ENCODE peak calls at places on chromosomes 13 and 19, in ten cellular contexts. J, P, H, Y, N, W, L, M, V and Q are unnamed samples. For H3K9me3, the result is how much of the 10 kb centered on the place peaks cover.

GRCh38 chr13:99386495-99386894 is 79.3 kb upstream of the GPR183 start:
- DNase-seq in J (no peak), P (no peak), H (no peak), Y (no peak), N (no peak), W (no peak), L (no peak), M (peak), V (no peak), Q (no peak)

GRCh38 chr13:97914537-97914936 is 38.9 kb upstream of the IPO5 start:
- DNase-seq in J (no peak), P (no peak), H (no peak), Y (no peak), N (no peak), W (no peak), L (peak), M (no peak), V (no peak), Q (no peak)

GRCh38 chr13:54627973-54628372 is 1599.4 kb downstream of the OLFM4 start:
- DNase-seq in J (no peak), P (no peak), H (no peak), Y (no peak), N (no peak), W (no peak), L (no peak), M (no peak), V (no peak), Q (no peak)

GRCh38 chr19:40718774-40719391 is 2.0 kb downstream of the ITPKC start:
- DNase-seq in J (peak), P (peak), H (peak), Y (no peak), N (peak), W (peak), L (peak), M (peak), V (peak), Q (peak)

GRCh38 chr13:104900186-104900817 is 1635.2 kb downstream of the EFNB2 start:
- DNase-seq in J (peak), P (no peak), H (no peak), Y (no peak), N (no peak), W (no peak), L (no peak), M (no peak), V (no peak), Q (no peak)

GRCh38 chr19:13172335-13173128 is 22.3 kb downstream of the IER2 start:
- DNase-seq in J (peak), P (peak), H (peak), Y (no peak), N (peak), W (peak), L (peak), M (peak), V (no peak), Q (peak)

GRCh38 chr13:75299913-75300862 is 181.8 kb downstream of the TBC1D4 start:
- DNase-seq in J (peak), P (no peak), H (no peak), Y (no peak), N (no peak), W (no peak), L (peak), M (no peak), V (no peak), Q (no peak)

GRCh38 chr19:33612928-33613327 is 8.8 kb upstream of the CHST8 start:
- DNase-seq in J (no peak), P (no peak), H (no peak), Y (no peak), N (no peak), W (no peak), L (no peak), M (no peak), V (no peak), Q (no peak)

GRCh38 chr13:96141032-96141431 is 51.1 kb downstream of the HS6ST3 start:
- DNase-seq in J (peak), P (no peak), H (no peak), Y (no peak), N (no peak), W (no peak), L (peak), M (no peak), V (peak), Q (no peak)
- TF ChIP-seq CTCF in J (no peak), P (no peak), H (peak), Y (no peak), N (peak), W (no peak), L (peak), M (no peak), V (peak), Q (no peak)

GRCh38 chr19:1813197-1813836 is 1.2 kb upstream of the ATP8B3 start:
- DNase-seq in J (no peak), P (no peak), H (no peak), Y (no peak), N (no peak), W (peak), L (no peak), M (no peak), V (no peak), Q (no peak)
- H3K9me3 ChIP-seq in J (under half), P (under half), H (under half), Y (under half), N (under half), W (under half), L (under half), M (under half), V (under half), Q (under half)

GRCh38 chr13:30898721-30899188 is 7.3 kb upstream of the MEDAG start:
- DNase-seq in J (peak), P (no peak), H (peak), Y (no peak), N (no peak), W (peak), L (peak), M (no peak), V (no peak), Q (no peak)

GRCh38 chr13:30889196-30889690 is 16.8 kb upstream of the MEDAG start:
- DNase-seq in J (no peak), P (no peak), H (no peak), Y (no peak), N (no peak), W (no peak), L (no peak), M (no peak), V (no peak), Q (no peak)

GRCh38 chr13:30895773-30896172 is 10.3 kb upstream of the MEDAG start:
- DNase-seq in J (peak), P (no peak), H (no peak), Y (no peak), N (no peak), W (peak), L (peak), M (no peak), V (no peak), Q (peak)

GRCh38 chr13:30898070-30898469 is 8.0 kb upstream of the MEDAG start:
- DNase-seq in J (no peak), P (no peak), H (no peak), Y (no peak), N (no peak), W (no peak), L (no peak), M (no peak), V (no peak), Q (no peak)

DNA sequence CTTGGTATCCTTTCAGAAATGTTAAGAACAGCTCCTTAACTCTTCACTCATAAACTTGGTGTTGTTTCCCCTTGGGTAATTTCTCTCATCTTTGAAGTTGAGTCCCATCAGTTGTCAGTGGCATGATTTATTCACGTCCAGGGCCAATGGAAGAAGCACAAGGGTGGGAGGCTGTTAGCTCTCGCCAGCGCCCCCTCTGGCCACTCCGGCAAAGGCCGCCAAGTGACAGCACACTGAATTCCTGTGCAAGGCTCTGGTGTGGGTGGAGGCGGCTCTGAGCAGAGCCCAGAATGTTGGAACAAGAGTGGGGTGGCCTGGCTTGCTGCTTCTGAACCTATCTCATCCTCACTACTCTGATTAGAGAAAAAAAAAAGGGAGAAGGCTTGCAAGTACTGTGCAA is 13.1 kb upstream of the MEDAG start:
- DNase-seq in J (peak), P (no peak), H (no peak), Y (no peak), N (no peak), W (peak), L (peak), M (no peak), V (peak), Q (peak)
- TF ChIP-seq CTCF in J (peak), P (no peak), H (peak), Y (no peak), N (no peak), W (peak), L (peak), M (no peak), V (peak), Q (peak)

DNA sequence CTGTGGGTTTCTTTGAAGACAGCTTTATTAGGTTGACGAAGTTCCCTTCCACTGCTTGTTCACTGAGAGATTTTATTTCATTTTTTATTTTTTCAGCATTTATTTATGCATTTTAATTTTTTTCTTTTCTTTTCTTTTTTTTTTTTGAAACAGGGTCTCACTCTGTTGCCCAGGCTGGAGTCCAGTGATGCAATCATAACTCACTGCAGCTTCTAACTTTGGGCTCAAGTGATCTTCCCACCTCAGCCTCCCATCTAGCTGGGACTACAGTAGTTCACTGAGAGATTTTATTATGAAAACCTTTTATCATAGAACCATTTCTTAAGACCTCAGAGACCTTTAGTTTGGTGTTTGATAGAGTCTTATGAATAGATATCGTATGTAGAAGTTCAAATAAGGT is 10.3 kb upstream of the ZNF177 start:
- DNase-seq in J (no peak), P (no peak), H (no peak), Y (no peak), N (no peak), W (no peak), L (no peak), M (no peak), V (no peak), Q (no peak)
- H3K9me3 ChIP-seq in J (under half), P (under half), H (under half), Y (half or more), N (under half), W (under half), L (under half), M (under half), V (under half), Q (half or more)

GRCh38 chr13:34243396-34243795 is 425.4 kb downstream of the RFC3 start:
- DNase-seq in J (no peak), P (no peak), H (peak), Y (no peak), N (no peak), W (no peak), L (no peak), M (no peak), V (no peak), Q (no peak)
- TF ChIP-seq CTCF in J (no peak), P (no peak), H (no peak), Y (no peak), N (no peak), W (no peak), L (no peak), M (no peak), V (no peak), Q (no peak)

DNA sequence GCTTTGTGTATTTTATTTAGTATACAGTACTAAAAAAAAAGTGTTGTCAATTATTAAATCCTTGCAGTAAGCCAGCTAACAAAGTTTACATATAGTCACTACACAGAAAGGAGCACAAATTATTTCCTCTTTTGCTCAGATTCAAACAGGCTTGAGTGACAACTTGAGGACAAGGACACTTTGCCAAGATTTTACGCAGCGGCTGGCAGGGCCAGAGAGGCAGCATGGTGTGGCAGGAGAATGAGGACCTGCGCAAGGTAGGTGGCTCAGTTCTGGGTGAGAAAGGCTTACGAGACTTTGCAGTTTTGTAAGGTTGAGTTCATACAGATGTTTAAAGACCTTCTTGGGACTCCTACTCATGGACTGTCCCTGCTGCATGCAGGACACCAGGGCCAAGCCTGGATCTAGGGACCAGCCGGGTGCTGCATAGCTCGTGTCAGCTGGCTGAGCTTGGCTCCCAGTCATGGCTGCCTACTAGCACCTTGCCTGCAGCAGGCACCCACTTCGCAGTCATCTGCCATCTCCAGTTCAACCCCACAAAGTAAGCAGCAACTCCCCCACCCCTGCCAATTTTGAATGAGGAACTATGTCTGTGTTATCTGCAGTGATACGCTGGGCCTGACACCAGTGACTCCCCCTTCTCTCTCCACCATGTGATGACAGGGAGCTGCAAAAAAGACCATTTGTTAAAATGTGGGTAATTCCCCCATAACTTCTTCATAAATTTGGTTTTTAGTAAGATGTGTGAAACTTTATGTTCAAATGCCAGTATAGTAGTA is 3.7 kb upstream of the TUBA3C start:
- DNase-seq in J (no peak), P (peak), H (no peak), Y (no peak), N (no peak), W (no peak), L (no peak), M (no peak), V (no peak), Q (no peak)
- H3K9me3 ChIP-seq in J (under half), P (under half), H (under half), Y (under half), N (under half), W (under half), L (under half), M (under half), V (under half), Q (under half)

DNA sequence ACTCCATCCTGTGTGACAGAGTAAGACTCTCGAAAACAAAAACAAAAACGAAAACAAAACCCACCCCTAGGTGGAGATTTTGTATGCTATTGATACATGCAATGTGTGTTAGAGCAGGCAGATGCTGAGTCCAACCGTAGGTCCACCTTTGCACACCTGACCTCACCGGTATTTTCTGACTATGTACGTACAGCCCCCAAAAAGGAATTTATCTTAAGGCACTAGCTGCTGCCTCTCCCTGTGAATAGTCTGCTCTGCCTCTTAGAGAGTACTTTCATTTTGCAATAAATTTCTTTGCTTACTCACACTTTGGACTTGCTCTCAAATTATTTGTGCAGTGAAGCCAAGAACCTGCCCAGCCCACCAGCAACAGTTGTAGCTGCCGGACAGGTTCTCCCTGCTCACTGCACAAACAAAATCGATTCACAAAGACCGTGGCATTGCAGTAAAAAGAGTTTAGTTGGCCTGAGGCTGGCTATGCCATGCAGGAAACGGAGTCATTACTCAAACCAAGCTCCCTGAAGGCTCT is 8.2 kb upstream of the ZNF77 start:
- DNase-seq in J (no peak), P (peak), H (no peak), Y (no peak), N (peak), W (no peak), L (no peak), M (no peak), V (peak), Q (no peak)
- TF ChIP-seq CTCF in J (peak), P (no peak), H (no peak), Y (peak), N (no peak), W (peak), L (no peak), M (no peak), V (peak), Q (no peak)

GRCh38 chr19:58034476-58034790 is 608 bp downstream of the ZSCAN1 start:
- DNase-seq in J (no peak), P (no peak), H (no peak), Y (no peak), N (no peak), W (no peak), L (no peak), M (no peak), V (no peak), Q (no peak)

GRCh38 chr19:58038688-58039204 is 4.9 kb downstream of the ZSCAN1 start:
- DNase-seq in J (no peak), P (no peak), H (no peak), Y (no peak), N (no peak), W (no peak), L (no peak), M (no peak), V (no peak), Q (no peak)

GRCh38 chr19:58035863-58036262 is 2.0 kb downstream of the ZSCAN1 start:
- DNase-seq in J (no peak), P (no peak), H (no peak), Y (no peak), N (no peak), W (no peak), L (no peak), M (no peak), V (no peak), Q (no peak)

GRCh38 chr19:58037927-58038687 is 4.3 kb downstream of the ZSCAN1 start:
- DNase-seq in J (no peak), P (no peak), H (no peak), Y (no peak), N (no peak), W (no peak), L (no peak), M (no peak), V (no peak), Q (no peak)

GRCh38 chr19:58033741-58034475 is at the start of gene ZSCAN1:
- DNase-seq in J (peak), P (peak), H (peak), Y (no peak), N (peak), W (peak), L (peak), M (peak), V (no peak), Q (peak)
- H3K9me3 ChIP-seq in J (under half), P (under half), H (under half), Y (under half), N (under half), W (under half), L (under half), M (under half), V (under half), Q (under half)

GRCh38 chr19:17997969-17998826 is 9.8 kb upstream of the ARRDC2 start:
- DNase-seq in J (peak), P (no peak), H (no peak), Y (no peak), N (no peak), W (no peak), L (peak), M (no peak), V (peak), Q (peak)
- TF ChIP-seq CTCF in J (no peak), P (no peak), H (no peak), Y (no peak), N (no peak), W (no peak), L (peak), M (no peak), V (peak), Q (no peak)

GRCh38 chr19:2394669-2395292 is 32.6 kb downstream of the TIMM13 start:
- DNase-seq in J (no peak), P (no peak), H (no peak), Y (no peak), N (peak), W (no peak), L (no peak), M (no peak), V (no peak), Q (no peak)

GRCh38 chr19:2389594-2389993 is 29.5 kb downstream of the TMPRSS9 start:
- DNase-seq in J (no peak), P (no peak), H (no peak), Y (no peak), N (no peak), W (no peak), L (no peak), M (no peak), V (no peak), Q (no peak)

GRCh38 chr19:2394054-2394668 is 33.2 kb downstream of the TIMM13 start:
- DNase-seq in J (no peak), P (no peak), H (no peak), Y (no peak), N (no peak), W (no peak), L (no peak), M (no peak), V (peak), Q (no peak)

GRCh38 chr19:2391118-2391725 is 31.2 kb downstream of the TMPRSS9 start:
- DNase-seq in J (peak), P (no peak), H (peak), Y (no peak), N (no peak), W (peak), L (peak), M (peak), V (peak), Q (no peak)

DNA sequence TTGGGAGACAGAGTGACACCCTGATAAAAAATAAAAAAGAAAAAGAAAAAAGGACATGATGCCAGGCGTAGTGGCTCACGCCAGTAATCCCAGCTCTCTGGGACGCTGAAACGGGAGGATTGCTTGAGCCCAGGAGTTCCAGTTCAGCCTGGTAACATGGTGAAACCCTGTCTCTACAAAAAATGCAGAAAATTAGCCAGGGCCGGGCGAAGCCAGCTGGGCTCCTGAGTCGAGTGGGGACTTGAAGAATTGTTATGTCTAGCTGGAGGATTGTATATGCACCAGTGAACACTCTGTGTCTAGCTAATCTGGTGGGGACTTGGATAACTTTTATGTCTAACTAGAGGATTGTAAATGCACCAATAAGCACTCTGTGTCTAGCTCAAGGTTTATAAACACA is 32.3 kb downstream of the TMPRSS9 start:
- DNase-seq in J (no peak), P (no peak), H (no peak), Y (no peak), N (no peak), W (no peak), L (no peak), M (no peak), V (no peak), Q (no peak)
- H3K9me3 ChIP-seq in J (under half), P (under half), H (under half), Y (under half), N (under half), W (under half), L (under half), M (under half), V (under half), Q (under half)